ENCODE peak calls at places on chromosomes 4 and X, in four cellular contexts. A is activated naive CD8-positive, alpha-beta T cell treated with anti-CD3 and anti-CD28 coated beads, Interleukin-2, amount 50 U/mL, for 16 hours; M is ureter; L is NCI-H460. E is an unnamed sample.

GRCh38 chrX:123590842-123591491 is 141.9 kb downstream of the THOC2 start:
- DNase-seq in A (no peak), M (no peak), L (no peak), E (no peak)

GRCh38 chr4:142530724-142531123 is 315.4 kb downstream of the INPP4B start:
- DNase-seq in M (no peak), L (no peak), A (no peak), E (no peak)

GRCh38 chr4:165185448-165185847 is 21.9 kb upstream of the KLHL2 start:
- DNase-seq in A (no peak), M (no peak), L (no peak), E (no peak)

GRCh38 chr4:15805583-15806517 is 27.7 kb downstream of the CD38 start:
- DNase-seq in M (no peak), A (no peak), L (peak; percentile 67), E (peak; percentile 46)

GRCh38 chr4:103046416-103047290 is 27.1 kb upstream of the SLC9B1 start:
- DNase-seq in M (no peak), L (peak; percentile 30), A (no peak), E (no peak)

GRCh38 chr4:152990471-152991131 is 54.5 kb downstream of the FHDC1 start:
- DNase-seq in L (peak; percentile 74), M (no peak), A (no peak), E (no peak)

GRCh38 chrX:9352683-9353430 is 112.0 kb upstream of the TBL1X start:
- DNase-seq in M (no peak), L (peak; percentile 69), A (no peak), E (no peak)

GRCh38 chr4:141307241-141307689 is 86.6 kb downstream of the ZNF330 start:
- DNase-seq in A (peak; percentile 3), L (peak; percentile 29), M (peak; percentile 54), E (peak; percentile 38)

GRCh38 chr4:144583658-144584057 is 62.3 kb upstream of the HHIP start:
- DNase-seq in L (peak; percentile 25), A (no peak), M (no peak), E (no peak)

GRCh38 chr4:82900016-82900334 is 560 bp upstream of the THAP9 start:
- DNase-seq in L (no peak), M (no peak), A (no peak), E (peak; percentile 50)

GRCh38 chr4:155818639-155819038 is 47.4 kb downstream of the ASIC5 start:
- DNase-seq in A (no peak), M (no peak), L (no peak), E (no peak)

GRCh38 chr4:110247591-110247990 is 49.2 kb upstream of the ELOVL6 start:
- DNase-seq in A (no peak), M (no peak), L (no peak), E (no peak)

GRCh38 chr4:37844204-37844603 is 17.7 kb downstream of the PGM2 start:
- DNase-seq in M (no peak), L (no peak), A (no peak), E (no peak)

GRCh38 chr4:69617083-69617694 is 22.3 kb downstream of the UGT2A2 start:
- DNase-seq in M (no peak), A (no peak), L (peak; percentile 47), E (no peak)

GRCh38 chr4:175456131-175456530 is 355.9 kb downstream of the GPM6A start:
- DNase-seq in M (no peak), A (no peak), L (no peak), E (no peak)

GRCh38 chr4:174989791-174990190 is 71.6 kb downstream of the ADAM29 start:
- DNase-seq in M (no peak), L (no peak), A (no peak), E (no peak)

E was measured in NCI-H748 treated with DMSO at 0.1 percent for 48 hours.